ENCODE peak calls at places on chromosomes 16 and 17, in seven cellular contexts. P is uterus, S is tibial nerve, A is body of pancreas, R is adrenal gland, D is heart left ventricle, Z is prostate gland. X is an unnamed sample.

GRCh38 chr17:40815381-40815780 is 7.0 kb downstream of the KRT10 start:
- DNase-seq in D (no peak), S (no peak), Z (no peak), P (no peak), R (no peak), A (no peak), X (no peak)

GRCh38 chr16:5010576-5011329 is 23.0 kb downstream of the NAGPA start:
- DNase-seq in A (no peak), P (no peak), R (no peak), Z (no peak), D (no peak), S (no peak), X (no peak)

GRCh38 chr17:82929011-82929622 is 89.3 kb upstream of the ZNF750 start:
- DNase-seq in D (peak; percentile 59), P (no peak), R (no peak), S (no peak), A (peak; percentile 3), Z (no peak), X (no peak)

GRCh38 chr16:81315271-81316175 is 761 bp downstream of the GAN start:
- DNase-seq in Z (peak; percentile 54), S (peak; percentile 14), D (peak; percentile 77), P (peak; percentile 43), R (peak; percentile 74), A (peak; percentile 67), X (peak; percentile 71)

GRCh38 chr16:54244061-54244886 is 42.3 kb downstream of the IRX3 start:
- DNase-seq in A (no peak), R (no peak), P (no peak), D (no peak), Z (no peak), S (no peak), X (no peak)

GRCh38 chr16:70590722-70591438 is 55.5 kb upstream of the IL34 start:
- DNase-seq in D (peak; percentile 66), R (peak; percentile 71), P (peak; percentile 25), S (peak; percentile 45), A (peak; percentile 18), Z (no peak), X (peak; percentile 54)

GRCh38 chr16:72198021-72198420 is 26.1 kb upstream of the PMFBP1 start:
- DNase-seq in Z (no peak), S (peak; percentile 86), D (no peak), R (peak; percentile 71), P (no peak), A (peak; percentile 61), X (peak; percentile 81)

GRCh38 chr17:77254961-77255741 is 114.4 kb downstream of the SEC14L1 start:
- DNase-seq in S (no peak), R (peak; percentile 70), P (no peak), D (no peak), Z (no peak), A (no peak), X (peak; percentile 26)

GRCh38 chr17:44005865-44006580 is 1.6 kb downstream of the NAGS start:
- DNase-seq in R (peak; percentile 11), P (no peak), Z (no peak), S (no peak), A (peak; percentile 56), D (peak; percentile 72), X (peak; percentile 57)

GRCh38 chr17:67675481-67675880 is 42.3 kb upstream of the NOL11 start:
- DNase-seq in R (no peak), D (no peak), P (no peak), A (no peak), S (no peak), Z (no peak), X (no peak)

GRCh38 chr17:75078097-75079022 is 9.4 kb upstream of the SLC16A5 start:
- DNase-seq in A (peak; percentile 31), R (peak; percentile 55), D (no peak), Z (no peak), P (no peak), S (no peak), X (no peak)

GRCh38 chr16:75372236-75372856 is 61.0 kb downstream of the CFDP1 start:
- DNase-seq in S (no peak), D (no peak), Z (no peak), P (no peak), R (no peak), A (no peak), X (no peak)

GRCh38 chr16:77211880-77212735 is 12.9 kb downstream of the SYCE1L start:
- DNase-seq in D (peak; percentile 81), Z (peak; percentile 43), P (peak; percentile 52), R (peak; percentile 22), A (peak; percentile 75), S (no peak), X (peak; percentile 42)

DNA sequence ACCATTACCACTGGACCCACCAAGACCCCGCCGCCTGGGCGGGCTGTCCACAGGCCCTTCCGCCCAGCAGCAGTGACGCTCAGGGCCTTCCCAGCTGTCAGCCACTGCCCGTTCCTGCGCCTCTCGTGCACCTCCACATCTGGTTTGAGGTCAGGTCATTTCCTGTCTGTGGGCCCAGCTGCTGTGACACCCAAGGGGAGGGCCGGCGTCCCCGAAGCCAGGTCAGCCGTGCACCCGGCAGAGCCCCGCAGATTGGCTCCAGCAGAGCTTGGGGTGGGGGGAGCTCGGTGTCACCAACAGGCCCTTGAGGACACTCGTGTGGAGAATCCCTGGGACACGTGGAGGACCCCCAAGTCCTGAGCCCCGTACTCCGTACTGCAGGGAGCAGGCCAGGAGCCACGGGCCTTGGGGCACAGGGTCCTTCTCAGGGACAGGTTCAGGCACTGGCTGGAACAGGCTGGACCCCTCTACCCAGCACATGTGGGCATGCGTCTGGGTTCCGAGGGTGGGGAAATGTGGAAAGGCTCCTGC is 4.8 kb downstream of the SPATA2L start:
- DNase-seq in P (no peak), A (no peak), D (no peak), S (no peak), Z (no peak), R (no peak), X (no peak)
- H3K36me3 ChIP-seq in P (no peaks in the 10 kb centered on the region), A (peaks cover 17% of the 10 kb centered on the region), D (peaks cover 20% of the 10 kb centered on the region), S (no peaks in the 10 kb centered on the region), Z (peaks cover 5% of the 10 kb centered on the region), R (peaks cover 50% of the 10 kb centered on the region), X (no peaks in the 10 kb centered on the region)

GRCh38 chr17:21275579-21276339 is 8.8 kb upstream of the MAP2K3 start:
- DNase-seq in Z (peak; percentile 92), A (peak; percentile 95), R (peak; percentile 95), D (peak; percentile 98), P (peak; percentile 88), S (peak; percentile 87), X (peak; percentile 96)
- TF ChIP-seq POLR2A in Z (peak; percentile 67), A (no peak), R (peak; percentile 49), D (peak; percentile 60), P (peak; percentile 53), S (no peak), X (no peak)

GRCh38 chr17:33521784-33522183 is 228.7 kb upstream of the ASIC2 start:
- DNase-seq in S (no peak), R (peak; percentile 12), A (peak; percentile 10), Z (no peak), D (no peak), P (no peak), X (peak; percentile 59)
- TF ChIP-seq CTCF in S (no peak), R (peak; percentile 48), A (no peak), Z (no peak), D (peak; percentile 29), P (no peak), X (peak; percentile 32)

GRCh38 chr17:27616414-27616813 is 14.6 kb upstream of the LGALS9 start:
- DNase-seq in D (no peak), Z (no peak), R (no peak), A (no peak), S (no peak), P (no peak), X (no peak)
- H3K36me3 ChIP-seq in D (peaks cover 6% of the 10 kb centered on the region), Z (no peaks in the 10 kb centered on the region), R (peaks cover 55% of the 10 kb centered on the region), A (peaks cover 56% of the 10 kb centered on the region), S (peaks cover 7% of the 10 kb centered on the region), P (no peaks in the 10 kb centered on the region), X (no peaks in the 10 kb centered on the region)

GRCh38 chr17:39205112-39205526 is 5.0 kb downstream of the RPL19 start:
- DNase-seq in Z (no peak), D (no peak), P (no peak), S (no peak), A (no peak), R (no peak), X (no peak)
- TF ChIP-seq POLR2A in Z (no peak), D (no peak), P (no peak), S (no peak), A (no peak), R (no peak), X (no peak)

DNA sequence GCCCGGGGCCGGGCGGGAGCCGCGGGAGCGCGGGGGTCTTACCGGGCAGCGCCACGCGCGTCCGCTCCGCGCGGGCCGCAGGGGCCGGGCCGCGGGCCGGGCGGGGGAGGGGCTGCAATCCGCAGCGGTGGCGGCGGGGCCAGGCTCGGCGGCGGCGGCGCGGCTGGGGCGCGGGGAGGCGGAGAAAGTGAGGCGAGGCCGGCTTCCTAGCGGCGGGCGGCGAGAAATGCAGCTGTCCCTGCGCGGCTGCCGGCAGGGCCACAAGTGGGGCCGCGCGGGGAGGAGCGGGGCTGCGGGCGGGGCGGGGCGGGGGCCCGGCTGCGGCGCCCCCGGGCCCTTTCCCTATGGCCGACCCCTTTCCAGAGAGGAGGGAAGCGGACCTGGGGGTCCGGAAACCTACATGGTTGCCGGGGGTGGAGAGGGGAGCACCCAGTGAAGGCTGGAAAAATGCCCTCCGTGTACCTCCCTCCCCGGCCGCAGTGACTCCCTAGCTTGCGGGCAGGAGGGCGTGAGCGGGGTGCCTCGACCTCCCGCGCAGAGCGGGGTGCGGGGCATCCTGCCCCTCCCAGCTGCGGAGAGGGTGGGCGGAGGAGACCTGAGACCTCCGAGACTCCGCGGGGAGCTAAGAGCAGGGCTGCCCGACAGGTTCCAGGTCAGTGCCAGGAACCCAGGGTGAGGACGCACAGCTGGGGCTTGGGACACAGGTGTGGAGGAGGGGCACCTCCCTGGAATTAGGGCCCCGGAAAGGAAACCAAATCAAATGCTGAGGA is at the start of gene CUEDC1:
- DNase-seq in A (peak; percentile 85), D (peak; percentile 94), R (peak; percentile 81), P (peak; percentile 77), S (peak; percentile 53), Z (peak; percentile 67), X (peak; percentile 68)
- TF ChIP-seq CTCF in A (peak; percentile 68), D (peak; percentile 46), R (peak; percentile 76), P (peak; percentile 62), S (peak; percentile 62), Z (peak; percentile 26), X (no peak)